ENCODE peak calls at places on chromosome 10, in five cellular contexts. Y is GM23248, G is lower lobe of right lung, O is adipocyte, F is kidney epithelial cell. T is an unnamed sample. For H3K27me3 and H3K36me3, the result is how much of the 10 kb centered on the place peaks cover.

GRCh38 chr10:4267084-4267774 is 482.2 kb upstream of the KLF6 start:
- DNase-seq in Y (no peak), G (no peak), O (no peak), F (no peak), T (no peak)

GRCh38 chr10:130387936-130388580 is 251.9 kb downstream of the GLRX3 start:
- DNase-seq in Y (no peak), G (no peak), O (no peak), F (no peak), T (no peak)

GRCh38 chr10:1939016-1939415 is 201.7 kb upstream of the ADARB2 start:
- DNase-seq in Y (no peak), G (no peak), O (no peak), F (no peak), T (no peak)

GRCh38 chr10:110510086-110510485 is 12.4 kb downstream of the DUSP5 start:
- DNase-seq in Y (no peak), G (no peak), O (no peak), F (no peak), T (no peak)

GRCh38 chr10:127884501-127884900 is 8.2 kb downstream of the CLRN3 start:
- DNase-seq in Y (no peak), G (no peak), O (no peak), F (no peak), T (no peak)

GRCh38 chr10:22500567-22501369 is 155.5 kb downstream of the SPAG6 start:
- DNase-seq in Y (no peak), G (no peak), O (peak), F (no peak), T (no peak)

GRCh38 chr10:89047397-89047796 is 56.8 kb downstream of the FAS start:
- DNase-seq in Y (peak), G (no peak), O (no peak), F (no peak), T (no peak)

GRCh38 chr10:78764436-78764835 is 304.3 kb upstream of the ZMIZ1 start:
- DNase-seq in Y (no peak), G (no peak), O (no peak), F (no peak), T (no peak)

GRCh38 chr10:25382029-25382810 is 207.4 kb downstream of the GPR158 start:
- DNase-seq in Y (no peak), G (no peak), O (no peak), F (no peak), T (no peak)

GRCh38 chr10:96789571-96790108 is 42.5 kb upstream of the LCOR start:
- DNase-seq in Y (no peak), G (no peak), O (no peak), F (no peak), T (no peak)

GRCh38 chr10:122232781-122233180 is 38.3 kb upstream of the BTBD16 start:
- DNase-seq in Y (no peak), G (no peak), O (peak), F (no peak), T (peak)

GRCh38 chr10:31188792-31189406 is 130.1 kb upstream of the ZEB1 start:
- DNase-seq in Y (peak), G (no peak), O (peak), F (no peak), T (peak)

DNA sequence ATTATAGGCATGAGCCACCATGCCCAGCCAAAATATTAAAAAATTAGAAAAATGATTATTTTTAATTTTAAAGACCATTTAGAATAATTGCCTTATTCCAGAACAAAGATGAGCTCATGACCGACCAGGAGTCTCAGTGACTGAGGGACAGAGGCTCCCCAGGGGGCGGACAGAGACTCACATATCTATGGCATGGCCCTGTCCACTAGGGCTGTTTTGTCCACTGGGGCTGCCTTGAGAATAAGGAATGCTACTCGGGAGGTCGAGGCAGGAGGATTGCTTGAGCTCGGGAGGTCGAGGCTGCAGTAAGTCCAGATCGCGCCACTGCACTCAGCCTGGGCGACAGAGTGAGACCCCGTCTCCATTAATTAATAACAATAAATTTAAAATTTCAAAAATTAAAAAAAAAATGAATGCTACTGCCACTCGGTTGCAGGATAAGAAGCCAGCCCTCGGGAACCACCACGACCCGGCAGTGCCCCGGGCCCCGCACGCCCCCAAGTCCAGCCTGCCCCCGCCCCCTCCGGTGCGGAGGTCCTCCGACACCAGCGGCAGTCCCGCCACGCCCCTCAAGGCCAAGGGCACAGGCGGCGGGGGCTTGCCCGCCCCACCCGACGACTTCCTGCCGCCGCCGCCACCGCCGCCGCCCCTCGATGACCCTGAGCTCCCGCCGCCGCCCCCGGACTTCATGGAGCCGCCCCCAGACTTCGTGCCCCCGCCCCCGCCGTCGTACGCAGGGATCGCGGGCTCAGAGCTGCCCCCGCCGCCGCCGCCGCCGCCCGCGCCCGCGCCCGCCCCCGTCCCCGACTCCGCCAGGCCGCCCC is 128.6 kb downstream of the APBB1IP start:
- DNase-seq in Y (no peak), G (no peak), O (no peak), F (no peak), T (no peak)
- H3K4me3 ChIP-seq in Y (no peak), G (peak), O (no peak), F (peak), T (peak)

GRCh38 chr10:11483189-11484148 is 128.0 kb downstream of the USP6NL start:
- DNase-seq in Y (no peak), G (no peak), O (no peak), F (no peak), T (no peak)
- H3K27me3 ChIP-seq in Y (under half), G (under half), O (under half), F (under half), T (under half)

GRCh38 chr10:102347236-102347828 is 48.2 kb upstream of the NFKB2 start:
- DNase-seq in Y (peak), G (peak), O (peak), F (no peak), T (peak)

DNA sequence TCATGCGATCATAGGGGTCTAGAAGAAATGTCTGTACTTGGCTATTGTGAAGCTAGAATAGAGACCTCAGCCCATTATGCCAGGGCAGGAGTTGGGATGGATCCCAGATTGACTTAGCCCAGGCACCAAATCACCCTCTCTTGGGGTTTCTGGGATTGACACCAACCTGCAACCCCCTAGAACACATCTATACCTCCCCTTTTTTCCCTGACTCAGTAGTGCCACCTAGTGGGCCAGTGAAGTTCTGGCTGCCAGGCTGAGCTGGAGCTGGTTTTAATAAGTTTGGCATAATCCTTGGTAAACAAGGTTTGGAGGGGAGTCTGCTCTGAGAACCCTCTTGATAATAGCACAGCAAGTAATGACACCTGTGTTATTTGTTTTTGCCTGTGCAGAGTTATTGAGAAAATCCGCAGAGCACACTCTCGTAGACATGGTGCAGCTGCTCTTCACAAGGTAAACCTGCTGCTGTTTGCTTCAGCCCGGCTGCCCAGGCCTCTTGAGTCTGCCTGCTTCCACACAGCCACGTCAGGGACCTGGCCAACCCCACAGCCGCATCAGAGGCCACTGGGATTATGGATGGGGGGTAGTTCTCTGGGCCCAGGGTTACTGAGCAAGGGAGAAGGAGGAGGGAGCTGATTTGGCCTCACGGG is 43.3 kb upstream of the NFKB2 start:
- DNase-seq in Y (peak), G (peak), O (peak), F (no peak), T (peak)
- H3K36me3 ChIP-seq in Y (under half), G (half or more), O (half or more), F (under half), T (half or more)

DNA sequence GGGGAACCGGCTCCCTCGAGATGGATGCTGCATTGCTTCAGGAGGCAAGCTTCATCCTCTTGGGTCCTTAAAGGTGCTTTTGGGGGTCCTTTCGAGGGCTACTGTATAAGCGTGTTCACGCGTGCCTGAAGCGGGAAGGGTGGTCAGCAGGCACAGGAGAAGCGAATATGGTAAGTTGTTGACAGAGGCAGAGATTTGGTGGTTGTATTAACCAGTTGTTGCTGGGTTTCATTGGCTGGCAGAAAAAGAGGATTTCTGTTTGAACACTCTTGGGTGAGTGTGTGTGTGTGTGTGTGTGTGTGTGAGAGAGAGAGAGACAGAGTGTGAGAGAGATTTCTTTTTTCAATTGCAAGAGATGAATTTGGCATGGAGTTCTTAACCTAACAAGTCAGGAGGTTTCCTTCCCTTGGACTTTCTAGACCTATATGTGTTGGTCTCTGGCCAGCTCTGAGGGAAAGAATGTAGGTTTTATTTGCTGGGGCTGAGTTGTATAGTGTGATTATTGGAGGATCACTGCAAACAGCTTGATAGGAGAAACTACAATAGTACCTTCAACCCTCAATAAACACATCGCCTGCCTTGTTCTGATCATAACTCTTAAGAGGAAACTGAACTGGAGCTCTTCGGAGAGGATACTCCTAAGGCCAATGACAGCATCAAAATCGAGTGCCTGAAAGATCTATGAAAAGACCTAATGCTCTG is 1.1 kb downstream of the MCU start:
- DNase-seq in Y (peak), G (no peak), O (peak), F (no peak), T (no peak)
- H3K4me3 ChIP-seq in Y (peak), G (peak), O (peak), F (peak), T (peak)

GRCh38 chr10:49037187-49037586 is 78.1 kb downstream of the VSTM4 start:
- DNase-seq in Y (peak), G (no peak), O (peak), F (peak), T (peak)
- H3K27me3 ChIP-seq in Y (under half), G (under half), O (under half), F (under half), T (under half)

T was measured in brain microvascular endothelial cell.